ENCODE peak calls at places on chromosomes 7 and 10, in eight cellular contexts. One of them, this sample, is unnamed.

GRCh38 chr7:1894906-1895663 is 225.0 kb downstream of the ELFN1 start:
- DNase-seq in left lobe of liver: no peak
- DNase-seq in fibroblast of mammary gland: no peak
- DNase-seq in stimulated activated CD8-positive, alpha-beta memory T cell treated with anti-CD3 and anti-CD28 coated beads, Interleukin-2, amount 100 ng/mL, for 48 hours: no peak
- DNase-seq in brain microvascular endothelial cell: no peak
- DNase-seq in stimulated activated CD4-positive, alpha-beta T cell treated with anti-CD3 and anti-CD28 coated beads, TNF-alpha, amount 100 ng/mL, for 24 hours: no peak
- DNase-seq in B cell: no peak
- DNase-seq in hepatocyte: no peak
- DNase-seq in this sample: no peak

GRCh38 chr7:43658718-43659548 is 70.4 kb downstream of the COA1 start:
- DNase-seq in stimulated activated CD8-positive, alpha-beta memory T cell treated with anti-CD3 and anti-CD28 coated beads, Interleukin-2, amount 100 ng/mL, for 48 hours: no peak
- DNase-seq in brain microvascular endothelial cell: no peak
- DNase-seq in fibroblast of mammary gland: peak
- DNase-seq in hepatocyte: no peak
- DNase-seq in B cell: no peak
- DNase-seq in left lobe of liver: no peak
- DNase-seq in stimulated activated CD4-positive, alpha-beta T cell treated with anti-CD3 and anti-CD28 coated beads, TNF-alpha, amount 100 ng/mL, for 24 hours: no peak
- DNase-seq in this sample: no peak

GRCh38 chr10:61452229-61452651 is 941 bp downstream of the TMEM26 start:
- DNase-seq in stimulated activated CD4-positive, alpha-beta T cell treated with anti-CD3 and anti-CD28 coated beads, TNF-alpha, amount 100 ng/mL, for 24 hours: no peak
- DNase-seq in hepatocyte: peak
- DNase-seq in left lobe of liver: no peak
- DNase-seq in stimulated activated CD8-positive, alpha-beta memory T cell treated with anti-CD3 and anti-CD28 coated beads, Interleukin-2, amount 100 ng/mL, for 48 hours: no peak
- DNase-seq in B cell: no peak
- DNase-seq in fibroblast of mammary gland: peak
- DNase-seq in brain microvascular endothelial cell: no peak
- DNase-seq in this sample: no peak

GRCh38 chr10:110531687-110532086 is 34.0 kb downstream of the DUSP5 start:
- DNase-seq in stimulated activated CD8-positive, alpha-beta memory T cell treated with anti-CD3 and anti-CD28 coated beads, Interleukin-2, amount 100 ng/mL, for 48 hours: no peak
- DNase-seq in left lobe of liver: no peak
- DNase-seq in B cell: no peak
- DNase-seq in fibroblast of mammary gland: no peak
- DNase-seq in brain microvascular endothelial cell: no peak
- DNase-seq in hepatocyte: no peak
- DNase-seq in stimulated activated CD4-positive, alpha-beta T cell treated with anti-CD3 and anti-CD28 coated beads, TNF-alpha, amount 100 ng/mL, for 24 hours: no peak
- DNase-seq in this sample: no peak

GRCh38 chr7:22874904-22875303 is 52.3 kb upstream of the TOMM7 start:
- DNase-seq in brain microvascular endothelial cell: no peak
- DNase-seq in fibroblast of mammary gland: no peak
- DNase-seq in hepatocyte: no peak
- DNase-seq in left lobe of liver: no peak
- DNase-seq in B cell: no peak
- DNase-seq in stimulated activated CD4-positive, alpha-beta T cell treated with anti-CD3 and anti-CD28 coated beads, TNF-alpha, amount 100 ng/mL, for 24 hours: no peak
- DNase-seq in stimulated activated CD8-positive, alpha-beta memory T cell treated with anti-CD3 and anti-CD28 coated beads, Interleukin-2, amount 100 ng/mL, for 48 hours: no peak
- DNase-seq in this sample: no peak

GRCh38 chr10:110802551-110803238 is 69.0 kb upstream of the PDCD4 start:
- DNase-seq in hepatocyte: peak
- DNase-seq in B cell: peak
- DNase-seq in stimulated activated CD4-positive, alpha-beta T cell treated with anti-CD3 and anti-CD28 coated beads, TNF-alpha, amount 100 ng/mL, for 24 hours: no peak
- DNase-seq in left lobe of liver: peak
- DNase-seq in fibroblast of mammary gland: peak
- DNase-seq in brain microvascular endothelial cell: peak
- DNase-seq in stimulated activated CD8-positive, alpha-beta memory T cell treated with anti-CD3 and anti-CD28 coated beads, Interleukin-2, amount 100 ng/mL, for 48 hours: no peak
- DNase-seq in this sample: peak

GRCh38 chr10:44335330-44336021 is 49.4 kb downstream of the CXCL12 start:
- DNase-seq in B cell: no peak
- DNase-seq in hepatocyte: no peak
- DNase-seq in stimulated activated CD8-positive, alpha-beta memory T cell treated with anti-CD3 and anti-CD28 coated beads, Interleukin-2, amount 100 ng/mL, for 48 hours: no peak
- DNase-seq in brain microvascular endothelial cell: no peak
- DNase-seq in stimulated activated CD4-positive, alpha-beta T cell treated with anti-CD3 and anti-CD28 coated beads, TNF-alpha, amount 100 ng/mL, for 24 hours: no peak
- DNase-seq in fibroblast of mammary gland: no peak
- DNase-seq in left lobe of liver: no peak
- DNase-seq in this sample: no peak

GRCh38 chr7:97390915-97391593 is 273.6 kb downstream of the SDHAF3 start:
- DNase-seq in brain microvascular endothelial cell: no peak
- DNase-seq in left lobe of liver: no peak
- DNase-seq in stimulated activated CD8-positive, alpha-beta memory T cell treated with anti-CD3 and anti-CD28 coated beads, Interleukin-2, amount 100 ng/mL, for 48 hours: no peak
- DNase-seq in hepatocyte: no peak
- DNase-seq in B cell: no peak
- DNase-seq in fibroblast of mammary gland: no peak
- DNase-seq in stimulated activated CD4-positive, alpha-beta T cell treated with anti-CD3 and anti-CD28 coated beads, TNF-alpha, amount 100 ng/mL, for 24 hours: no peak
- DNase-seq in this sample: no peak

GRCh38 chr10:43689618-43689954 is 40.9 kb upstream of the ZNF32 start:
- DNase-seq in stimulated activated CD8-positive, alpha-beta memory T cell treated with anti-CD3 and anti-CD28 coated beads, Interleukin-2, amount 100 ng/mL, for 48 hours: peak
- DNase-seq in fibroblast of mammary gland: peak
- DNase-seq in left lobe of liver: peak
- DNase-seq in B cell: peak
- DNase-seq in hepatocyte: peak
- DNase-seq in stimulated activated CD4-positive, alpha-beta T cell treated with anti-CD3 and anti-CD28 coated beads, TNF-alpha, amount 100 ng/mL, for 24 hours: no peak
- DNase-seq in brain microvascular endothelial cell: peak
- DNase-seq in this sample: no peak

GRCh38 chr7:139231513-139232376 is 708 bp downstream of the UBN2 start:
- DNase-seq in stimulated activated CD4-positive, alpha-beta T cell treated with anti-CD3 and anti-CD28 coated beads, TNF-alpha, amount 100 ng/mL, for 24 hours: no peak
- DNase-seq in B cell: peak
- DNase-seq in stimulated activated CD8-positive, alpha-beta memory T cell treated with anti-CD3 and anti-CD28 coated beads, Interleukin-2, amount 100 ng/mL, for 48 hours: peak
- DNase-seq in brain microvascular endothelial cell: peak
- DNase-seq in left lobe of liver: peak
- DNase-seq in hepatocyte: peak
- DNase-seq in fibroblast of mammary gland: peak
- DNase-seq in this sample: no peak

GRCh38 chr10:114284346-114285071 is 45.5 kb downstream of the VWA2 start:
- DNase-seq in B cell: no peak
- DNase-seq in hepatocyte: no peak
- DNase-seq in fibroblast of mammary gland: no peak
- DNase-seq in brain microvascular endothelial cell: no peak
- DNase-seq in stimulated activated CD4-positive, alpha-beta T cell treated with anti-CD3 and anti-CD28 coated beads, TNF-alpha, amount 100 ng/mL, for 24 hours: no peak
- DNase-seq in stimulated activated CD8-positive, alpha-beta memory T cell treated with anti-CD3 and anti-CD28 coated beads, Interleukin-2, amount 100 ng/mL, for 48 hours: no peak
- DNase-seq in left lobe of liver: no peak
- DNase-seq in this sample: no peak

GRCh38 chr7:6398943-6399342 is 48.8 kb downstream of the DAGLB start:
- DNase-seq in B cell: no peak
- DNase-seq in brain microvascular endothelial cell: no peak
- DNase-seq in stimulated activated CD8-positive, alpha-beta memory T cell treated with anti-CD3 and anti-CD28 coated beads, Interleukin-2, amount 100 ng/mL, for 48 hours: no peak
- DNase-seq in hepatocyte: no peak
- DNase-seq in left lobe of liver: no peak
- DNase-seq in fibroblast of mammary gland: no peak
- DNase-seq in stimulated activated CD4-positive, alpha-beta T cell treated with anti-CD3 and anti-CD28 coated beads, TNF-alpha, amount 100 ng/mL, for 24 hours: no peak
- DNase-seq in this sample: no peak

GRCh38 chr7:133822001-133822641 is 305.0 kb upstream of the LRGUK start:
- DNase-seq in hepatocyte: no peak
- DNase-seq in stimulated activated CD4-positive, alpha-beta T cell treated with anti-CD3 and anti-CD28 coated beads, TNF-alpha, amount 100 ng/mL, for 24 hours: no peak
- DNase-seq in stimulated activated CD8-positive, alpha-beta memory T cell treated with anti-CD3 and anti-CD28 coated beads, Interleukin-2, amount 100 ng/mL, for 48 hours: no peak
- DNase-seq in left lobe of liver: no peak
- DNase-seq in B cell: no peak
- DNase-seq in brain microvascular endothelial cell: no peak
- DNase-seq in fibroblast of mammary gland: no peak
- DNase-seq in this sample: no peak

GRCh38 chr7:123260428-123260960 is 60.7 kb upstream of the SLC13A1 start:
- DNase-seq in stimulated activated CD4-positive, alpha-beta T cell treated with anti-CD3 and anti-CD28 coated beads, TNF-alpha, amount 100 ng/mL, for 24 hours: no peak
- DNase-seq in B cell: no peak
- DNase-seq in left lobe of liver: no peak
- DNase-seq in brain microvascular endothelial cell: no peak
- DNase-seq in fibroblast of mammary gland: no peak
- DNase-seq in hepatocyte: no peak
- DNase-seq in stimulated activated CD8-positive, alpha-beta memory T cell treated with anti-CD3 and anti-CD28 coated beads, Interleukin-2, amount 100 ng/mL, for 48 hours: no peak
- DNase-seq in this sample: no peak

GRCh38 chr7:156234666-156235494 is 405.7 kb upstream of the RNF32 start:
- DNase-seq in hepatocyte: no peak
- DNase-seq in stimulated activated CD4-positive, alpha-beta T cell treated with anti-CD3 and anti-CD28 coated beads, TNF-alpha, amount 100 ng/mL, for 24 hours: no peak
- DNase-seq in stimulated activated CD8-positive, alpha-beta memory T cell treated with anti-CD3 and anti-CD28 coated beads, Interleukin-2, amount 100 ng/mL, for 48 hours: no peak
- DNase-seq in B cell: no peak
- DNase-seq in left lobe of liver: peak
- DNase-seq in brain microvascular endothelial cell: no peak
- DNase-seq in fibroblast of mammary gland: no peak
- DNase-seq in this sample: no peak

GRCh38 chr7:31432831-31433340 is 81.0 kb upstream of the ITPRID1 start:
- DNase-seq in stimulated activated CD4-positive, alpha-beta T cell treated with anti-CD3 and anti-CD28 coated beads, TNF-alpha, amount 100 ng/mL, for 24 hours: no peak
- DNase-seq in fibroblast of mammary gland: no peak
- DNase-seq in left lobe of liver: no peak
- DNase-seq in brain microvascular endothelial cell: no peak
- DNase-seq in B cell: no peak
- DNase-seq in hepatocyte: no peak
- DNase-seq in stimulated activated CD8-positive, alpha-beta memory T cell treated with anti-CD3 and anti-CD28 coated beads, Interleukin-2, amount 100 ng/mL, for 48 hours: no peak
- DNase-seq in this sample: no peak

GRCh38 chr7:117401293-117402002 is 25.8 kb downstream of the ASZ1 start:
- DNase-seq in stimulated activated CD8-positive, alpha-beta memory T cell treated with anti-CD3 and anti-CD28 coated beads, Interleukin-2, amount 100 ng/mL, for 48 hours: no peak
- DNase-seq in fibroblast of mammary gland: no peak
- DNase-seq in brain microvascular endothelial cell: peak
- DNase-seq in left lobe of liver: no peak
- DNase-seq in hepatocyte: no peak
- DNase-seq in B cell: no peak
- DNase-seq in stimulated activated CD4-positive, alpha-beta T cell treated with anti-CD3 and anti-CD28 coated beads, TNF-alpha, amount 100 ng/mL, for 24 hours: no peak
- DNase-seq in this sample: no peak

GRCh38 chr7:29123611-29124190 is 22.6 kb downstream of the CPVL start:
- DNase-seq in fibroblast of mammary gland: no peak
- DNase-seq in hepatocyte: no peak
- DNase-seq in left lobe of liver: no peak
- DNase-seq in brain microvascular endothelial cell: no peak
- DNase-seq in B cell: no peak
- DNase-seq in stimulated activated CD8-positive, alpha-beta memory T cell treated with anti-CD3 and anti-CD28 coated beads, Interleukin-2, amount 100 ng/mL, for 48 hours: no peak
- DNase-seq in stimulated activated CD4-positive, alpha-beta T cell treated with anti-CD3 and anti-CD28 coated beads, TNF-alpha, amount 100 ng/mL, for 24 hours: no peak
- DNase-seq in this sample: no peak

GRCh38 chr10:25522946-25523608 is 348.3 kb downstream of the GPR158 start:
- DNase-seq in fibroblast of mammary gland: no peak
- DNase-seq in stimulated activated CD4-positive, alpha-beta T cell treated with anti-CD3 and anti-CD28 coated beads, TNF-alpha, amount 100 ng/mL, for 24 hours: no peak
- DNase-seq in left lobe of liver: no peak
- DNase-seq in B cell: no peak
- DNase-seq in brain microvascular endothelial cell: no peak
- DNase-seq in stimulated activated CD8-positive, alpha-beta memory T cell treated with anti-CD3 and anti-CD28 coated beads, Interleukin-2, amount 100 ng/mL, for 48 hours: no peak
- DNase-seq in hepatocyte: no peak
- DNase-seq in this sample: no peak

GRCh38 chr7:151814400-151814914 is 62.5 kb downstream of the PRKAG2 start:
- DNase-seq in B cell: no peak
- DNase-seq in stimulated activated CD4-positive, alpha-beta T cell treated with anti-CD3 and anti-CD28 coated beads, TNF-alpha, amount 100 ng/mL, for 24 hours: no peak
- DNase-seq in stimulated activated CD8-positive, alpha-beta memory T cell treated with anti-CD3 and anti-CD28 coated beads, Interleukin-2, amount 100 ng/mL, for 48 hours: no peak
- DNase-seq in hepatocyte: no peak
- DNase-seq in brain microvascular endothelial cell: no peak
- DNase-seq in left lobe of liver: no peak
- DNase-seq in fibroblast of mammary gland: no peak
- DNase-seq in this sample: no peak

GRCh38 chr7:36784991-36785940 is 61.0 kb upstream of the AOAH start:
- DNase-seq in fibroblast of mammary gland: no peak
- DNase-seq in brain microvascular endothelial cell: no peak
- DNase-seq in hepatocyte: no peak
- DNase-seq in B cell: peak
- DNase-seq in stimulated activated CD4-positive, alpha-beta T cell treated with anti-CD3 and anti-CD28 coated beads, TNF-alpha, amount 100 ng/mL, for 24 hours: peak
- DNase-seq in stimulated activated CD8-positive, alpha-beta memory T cell treated with anti-CD3 and anti-CD28 coated beads, Interleukin-2, amount 100 ng/mL, for 48 hours: peak
- DNase-seq in left lobe of liver: no peak
- DNase-seq in this sample: peak

GRCh38 chr7:38929460-38930171 is 20.6 kb upstream of the VPS41 start:
- DNase-seq in left lobe of liver: no peak
- DNase-seq in B cell: no peak
- DNase-seq in stimulated activated CD4-positive, alpha-beta T cell treated with anti-CD3 and anti-CD28 coated beads, TNF-alpha, amount 100 ng/mL, for 24 hours: no peak
- DNase-seq in brain microvascular endothelial cell: no peak
- DNase-seq in hepatocyte: no peak
- DNase-seq in fibroblast of mammary gland: no peak
- DNase-seq in stimulated activated CD8-positive, alpha-beta memory T cell treated with anti-CD3 and anti-CD28 coated beads, Interleukin-2, amount 100 ng/mL, for 48 hours: no peak
- DNase-seq in this sample: no peak

GRCh38 chr7:7719235-7719634 is 828 bp upstream of the RPA3 start:
- DNase-seq in brain microvascular endothelial cell: peak
- DNase-seq in fibroblast of mammary gland: peak
- DNase-seq in stimulated activated CD8-positive, alpha-beta memory T cell treated with anti-CD3 and anti-CD28 coated beads, Interleukin-2, amount 100 ng/mL, for 48 hours: no peak
- DNase-seq in left lobe of liver: no peak
- DNase-seq in stimulated activated CD4-positive, alpha-beta T cell treated with anti-CD3 and anti-CD28 coated beads, TNF-alpha, amount 100 ng/mL, for 24 hours: peak
- DNase-seq in hepatocyte: peak
- DNase-seq in B cell: no peak
- DNase-seq in this sample: no peak

GRCh38 chr10:25176421-25176968 is 1.7 kb downstream of the GPR158 start:
- DNase-seq in hepatocyte: no peak
- DNase-seq in stimulated activated CD8-positive, alpha-beta memory T cell treated with anti-CD3 and anti-CD28 coated beads, Interleukin-2, amount 100 ng/mL, for 48 hours: no peak
- DNase-seq in B cell: no peak
- DNase-seq in stimulated activated CD4-positive, alpha-beta T cell treated with anti-CD3 and anti-CD28 coated beads, TNF-alpha, amount 100 ng/mL, for 24 hours: no peak
- DNase-seq in brain microvascular endothelial cell: no peak
- DNase-seq in fibroblast of mammary gland: no peak
- DNase-seq in left lobe of liver: no peak
- DNase-seq in this sample: no peak

GRCh38 chr7:70812511-70812910 is 319.4 kb upstream of the GALNT17 start:
- DNase-seq in left lobe of liver: no peak
- DNase-seq in brain microvascular endothelial cell: no peak
- DNase-seq in hepatocyte: no peak
- DNase-seq in stimulated activated CD4-positive, alpha-beta T cell treated with anti-CD3 and anti-CD28 coated beads, TNF-alpha, amount 100 ng/mL, for 24 hours: no peak
- DNase-seq in stimulated activated CD8-positive, alpha-beta memory T cell treated with anti-CD3 and anti-CD28 coated beads, Interleukin-2, amount 100 ng/mL, for 48 hours: no peak
- DNase-seq in B cell: no peak
- DNase-seq in fibroblast of mammary gland: no peak
- DNase-seq in this sample: no peak